ENCODE peak calls at places on chromosomes 13 and 19, in seven cellular contexts. D is GM13976; L is CD8-positive, alpha-beta memory T cell; I is Right ventricle myocardium superior; B is stimulated activated CD4-positive, alpha-beta T cell treated with anti-CD3 and anti-CD28 coated beads, Interleukin-1b, Interleukin-23, amount 100 ng/mL, for 4 hours; X is RWPE2; Q is stimulated activated CD8-positive, alpha-beta memory T cell treated with anti-CD3 and anti-CD28 coated beads, Interleukin-2, amount 100 ng/mL, for 48 hours. Z is an unnamed sample.

GRCh38 chr19:30216453-30216852 is 155.7 kb upstream of the ZNF536 start:
- DNase-seq in L (no peak), Q (no peak), I (no peak), X (no peak), D (no peak), B (no peak), Z (no peak)

GRCh38 chr13:28659611-28659970 is 661 bp downstream of the POMP start:
- DNase-seq in B (no peak), X (no peak), I (no peak), D (peak), Q (no peak), L (no peak), Z (no peak)

GRCh38 chr13:70729369-70729768 is 621.1 kb upstream of the KLHL1 start:
- DNase-seq in X (no peak), Q (no peak), L (no peak), D (no peak), I (no peak), B (no peak), Z (no peak)

GRCh38 chr13:43397110-43397509 is 373.7 kb downstream of the DNAJC15 start:
- DNase-seq in L (no peak), I (no peak), X (no peak), B (no peak), Q (no peak), D (no peak), Z (no peak)

GRCh38 chr13:57787058-57787791 is 155.7 kb downstream of the PCDH17 start:
- DNase-seq in I (no peak), B (no peak), Q (no peak), X (no peak), D (no peak), L (no peak), Z (no peak)

GRCh38 chr19:48381178-48381950 is 10.0 kb downstream of the KDELR1 start:
- DNase-seq in B (no peak), L (no peak), X (no peak), I (no peak), Q (no peak), D (no peak), Z (no peak)

GRCh38 chr19:1407662-1408299 is 395 bp downstream of the DAZAP1 start:
- DNase-seq in D (peak), I (peak), Q (no peak), B (peak), L (peak), X (no peak), Z (no peak)

GRCh38 chr13:43304449-43304848 is 281.1 kb downstream of the DNAJC15 start:
- DNase-seq in Q (no peak), L (no peak), D (no peak), X (no peak), I (no peak), B (no peak), Z (no peak)

GRCh38 chr13:110108348-110109139 is 198.4 kb downstream of the COL4A1 start:
- DNase-seq in X (no peak), D (peak), L (no peak), Q (no peak), B (no peak), I (peak), Z (peak)

GRCh38 chr13:82571653-82572052 is 1310.6 kb downstream of the SLITRK1 start:
- DNase-seq in I (no peak), Q (no peak), B (no peak), L (no peak), D (no peak), X (no peak), Z (peak)

GRCh38 chr13:77299587-77299986 is 27.3 kb downstream of the MYCBP2 start:
- DNase-seq in D (no peak), B (no peak), L (no peak), I (no peak), Q (no peak), X (no peak), Z (no peak)

GRCh38 chr13:112952759-112953541 is 16.1 kb upstream of the MCF2L start:
- DNase-seq in Q (no peak), D (no peak), L (no peak), I (no peak), B (no peak), X (no peak), Z (no peak)

GRCh38 chr19:44530777-44531176 is 1.3 kb upstream of the CEACAM20 start:
- DNase-seq in D (no peak), X (no peak), I (no peak), L (no peak), Q (no peak), B (no peak), Z (no peak)

GRCh38 chr13:34155931-34156607 is 338.1 kb downstream of the RFC3 start:
- DNase-seq in I (no peak), L (no peak), Q (no peak), X (no peak), B (no peak), D (no peak), Z (no peak)

GRCh38 chr13:33441015-33441414 is 155.5 kb upstream of the STARD13 start:
- DNase-seq in D (no peak), I (no peak), B (no peak), X (no peak), Q (no peak), L (no peak), Z (no peak)

GRCh38 chr13:96052655-96053002 is 572 bp downstream of the UGGT2 start:
- DNase-seq in D (no peak), B (no peak), I (no peak), Q (no peak), X (no peak), L (no peak), Z (no peak)

GRCh38 chr19:10812196-10812595 is 23.8 kb downstream of the TMED1 start:
- DNase-seq in D (no peak), L (no peak), X (no peak), I (no peak), B (no peak), Q (no peak), Z (no peak)

GRCh38 chr19:18089726-18090125 is 3.0 kb upstream of the IL12RB1 start:
- DNase-seq in X (no peak), L (no peak), Q (no peak), B (no peak), I (no peak), D (no peak), Z (no peak)

Z was measured in T1000.